ENCODE peak calls at places on chromosomes 7 and 10, in nine cellular contexts. One of them, this sample, is unnamed.

GRCh38 chr7:118053353-118053752 is 130.6 kb upstream of the LSM8 start:
- DNase-seq in HCT116: no peak
- DNase-seq in K562: no peak
- DNase-seq in GM12878: no peak
- DNase-seq in H1: no peak
- DNase-seq in endothelial cell of umbilical vein: no peak
- DNase-seq in SK-N-SH: no peak
- DNase-seq in A549: no peak
- DNase-seq in HepG2: no peak
- DNase-seq in this sample: no peak

GRCh38 chr7:116952640-116953371 is 495 bp upstream of the ST7 start:
- DNase-seq in SK-N-SH: peak; percentile 54
- DNase-seq in GM12878: no peak
- DNase-seq in A549: peak; percentile 21
- DNase-seq in K562: peak; percentile 35
- DNase-seq in H1: peak; percentile 67
- DNase-seq in HCT116: peak; percentile 28
- DNase-seq in HepG2: peak; percentile 62
- DNase-seq in endothelial cell of umbilical vein: peak; percentile 71
- DNase-seq in this sample: peak; percentile 74

GRCh38 chr10:88089498-88089897 is 226.1 kb downstream of the PTEN start:
- DNase-seq in SK-N-SH: no peak
- DNase-seq in H1: no peak
- DNase-seq in GM12878: no peak
- DNase-seq in A549: no peak
- DNase-seq in endothelial cell of umbilical vein: no peak
- DNase-seq in K562: no peak
- DNase-seq in HCT116: no peak
- DNase-seq in HepG2: no peak
- DNase-seq in this sample: no peak

GRCh38 chr10:129942936-129943724 is 20.9 kb downstream of the EBF3 start:
- DNase-seq in SK-N-SH: no peak
- DNase-seq in endothelial cell of umbilical vein: no peak
- DNase-seq in H1: no peak
- DNase-seq in K562: no peak
- DNase-seq in GM12878: no peak
- DNase-seq in HepG2: no peak
- DNase-seq in HCT116: no peak
- DNase-seq in A549: no peak
- DNase-seq in this sample: no peak

GRCh38 chr10:126670886-126671285 is 393 bp upstream of the C10orf90 start:
- DNase-seq in H1: no peak
- DNase-seq in K562: no peak
- DNase-seq in HepG2: no peak
- DNase-seq in A549: no peak
- DNase-seq in SK-N-SH: no peak
- DNase-seq in GM12878: no peak
- DNase-seq in endothelial cell of umbilical vein: no peak
- DNase-seq in HCT116: no peak
- DNase-seq in this sample: no peak

GRCh38 chr10:3412646-3413045 is 240.1 kb upstream of the PITRM1 start:
- DNase-seq in HCT116: no peak
- DNase-seq in HepG2: no peak
- DNase-seq in GM12878: no peak
- DNase-seq in H1: no peak
- DNase-seq in A549: no peak
- DNase-seq in K562: no peak
- DNase-seq in endothelial cell of umbilical vein: no peak
- DNase-seq in SK-N-SH: no peak
- DNase-seq in this sample: no peak

GRCh38 chr7:144817001-144817400 is 18.9 kb downstream of the TPK1 start:
- DNase-seq in HCT116: no peak
- DNase-seq in HepG2: no peak
- DNase-seq in K562: no peak
- DNase-seq in SK-N-SH: no peak
- DNase-seq in GM12878: no peak
- DNase-seq in endothelial cell of umbilical vein: no peak
- DNase-seq in A549: no peak
- DNase-seq in H1: no peak
- DNase-seq in this sample: no peak

GRCh38 chr10:95242581-95243317 is 48.1 kb downstream of the PDLIM1 start:
- DNase-seq in HepG2: peak; percentile 45
- DNase-seq in K562: no peak
- DNase-seq in endothelial cell of umbilical vein: peak; percentile 41
- DNase-seq in SK-N-SH: peak; percentile 62
- DNase-seq in HCT116: no peak
- DNase-seq in H1: peak; percentile 57
- DNase-seq in A549: peak; percentile 72
- DNase-seq in GM12878: no peak
- DNase-seq in this sample: peak; percentile 51

GRCh38 chr7:78055579-78055978 is 257.0 kb downstream of the PHTF2 start:
- DNase-seq in GM12878: no peak
- DNase-seq in H1: no peak
- DNase-seq in endothelial cell of umbilical vein: no peak
- DNase-seq in SK-N-SH: no peak
- DNase-seq in HepG2: no peak
- DNase-seq in A549: no peak
- DNase-seq in K562: no peak
- DNase-seq in HCT116: no peak
- DNase-seq in this sample: no peak

GRCh38 chr7:42735081-42735480 is 176.8 kb downstream of the C7orf25 start:
- DNase-seq in HepG2: no peak
- DNase-seq in endothelial cell of umbilical vein: no peak
- DNase-seq in K562: no peak
- DNase-seq in H1: no peak
- DNase-seq in GM12878: no peak
- DNase-seq in SK-N-SH: no peak
- DNase-seq in HCT116: no peak
- DNase-seq in A549: no peak
- DNase-seq in this sample: no peak

GRCh38 chr7:92623544-92623943 is 33.4 kb upstream of the FAM133B start:
- DNase-seq in endothelial cell of umbilical vein: no peak
- DNase-seq in HepG2: no peak
- DNase-seq in A549: no peak
- DNase-seq in H1: no peak
- DNase-seq in K562: no peak
- DNase-seq in SK-N-SH: no peak
- DNase-seq in HCT116: no peak
- DNase-seq in GM12878: no peak
- DNase-seq in this sample: no peak

GRCh38 chr10:17214991-17215781 is 12.9 kb upstream of the VIM start:
- DNase-seq in HCT116: peak; percentile 83
- DNase-seq in K562: no peak
- DNase-seq in H1: no peak
- DNase-seq in A549: no peak
- DNase-seq in SK-N-SH: no peak
- DNase-seq in GM12878: no peak
- DNase-seq in endothelial cell of umbilical vein: peak; percentile 60
- DNase-seq in HepG2: no peak
- DNase-seq in this sample: peak; percentile 52

GRCh38 chr7:18395868-18396267 is 99.7 kb upstream of the HDAC9 start:
- DNase-seq in HCT116: no peak
- DNase-seq in endothelial cell of umbilical vein: no peak
- DNase-seq in HepG2: no peak
- DNase-seq in H1: no peak
- DNase-seq in SK-N-SH: no peak
- DNase-seq in K562: no peak
- DNase-seq in GM12878: no peak
- DNase-seq in A549: no peak
- DNase-seq in this sample: no peak

GRCh38 chr7:124603066-124603465 is 162.5 kb downstream of the GPR37 start:
- DNase-seq in A549: no peak
- DNase-seq in K562: no peak
- DNase-seq in H1: no peak
- DNase-seq in GM12878: no peak
- DNase-seq in SK-N-SH: no peak
- DNase-seq in HCT116: no peak
- DNase-seq in endothelial cell of umbilical vein: no peak
- DNase-seq in HepG2: no peak
- DNase-seq in this sample: no peak

GRCh38 chr10:79127151-79127961 is 58.6 kb downstream of the ZMIZ1 start:
- DNase-seq in HCT116: peak; percentile 56
- DNase-seq in GM12878: no peak
- DNase-seq in endothelial cell of umbilical vein: peak; percentile 67
- DNase-seq in K562: peak; percentile 73
- DNase-seq in HepG2: peak; percentile 92
- DNase-seq in A549: peak; percentile 98
- DNase-seq in SK-N-SH: no peak
- DNase-seq in H1: no peak
- DNase-seq in this sample: peak; percentile 96

GRCh38 chr10:129642427-129642826 is 175.4 kb downstream of the MGMT start:
- DNase-seq in HCT116: peak; percentile 10
- DNase-seq in SK-N-SH: no peak
- DNase-seq in A549: no peak
- DNase-seq in H1: no peak
- DNase-seq in GM12878: no peak
- DNase-seq in HepG2: peak; percentile 91
- DNase-seq in K562: no peak
- DNase-seq in endothelial cell of umbilical vein: no peak
- DNase-seq in this sample: peak; percentile 81

DNA sequence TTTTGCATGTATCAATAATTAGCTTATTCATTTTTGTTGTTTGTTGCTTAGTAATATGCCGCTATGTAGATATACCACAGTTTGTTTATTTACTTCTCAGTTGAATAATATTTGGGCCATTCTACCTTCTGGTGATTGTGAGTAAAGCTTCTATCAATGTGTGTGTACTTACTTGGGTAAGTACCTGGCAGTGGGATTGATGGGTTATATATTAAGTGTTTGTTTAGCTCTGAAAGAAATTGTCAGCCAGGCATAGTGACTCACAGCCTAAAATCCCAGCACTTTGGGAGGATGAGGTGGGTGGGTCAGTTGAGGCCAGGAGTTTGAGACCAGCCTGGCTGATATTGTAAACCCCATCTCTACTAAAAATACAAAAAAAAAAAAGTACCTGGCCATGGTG is 975.7 kb upstream of the MBL2 start:
- DNase-seq in H1: no peak
- DNase-seq in HCT116: no peak
- DNase-seq in GM12878: no peak
- DNase-seq in K562: no peak
- DNase-seq in endothelial cell of umbilical vein: no peak
- DNase-seq in HepG2: no peak
- DNase-seq in A549: no peak
- DNase-seq in SK-N-SH: no peak
- DNase-seq in this sample: no peak
- TF ChIP-seq MAX in H1: no peak
- TF ChIP-seq MAX in HCT116: no peak
- TF ChIP-seq MAX in GM12878: no peak
- TF ChIP-seq MAX in K562: no peak
- TF ChIP-seq MAX in endothelial cell of umbilical vein: no peak
- TF ChIP-seq MAX in HepG2: no peak
- TF ChIP-seq MAX in A549: no peak
- TF ChIP-seq MAX in SK-N-SH: no peak
- TF ChIP-seq MAX in this sample: no peak

DNA sequence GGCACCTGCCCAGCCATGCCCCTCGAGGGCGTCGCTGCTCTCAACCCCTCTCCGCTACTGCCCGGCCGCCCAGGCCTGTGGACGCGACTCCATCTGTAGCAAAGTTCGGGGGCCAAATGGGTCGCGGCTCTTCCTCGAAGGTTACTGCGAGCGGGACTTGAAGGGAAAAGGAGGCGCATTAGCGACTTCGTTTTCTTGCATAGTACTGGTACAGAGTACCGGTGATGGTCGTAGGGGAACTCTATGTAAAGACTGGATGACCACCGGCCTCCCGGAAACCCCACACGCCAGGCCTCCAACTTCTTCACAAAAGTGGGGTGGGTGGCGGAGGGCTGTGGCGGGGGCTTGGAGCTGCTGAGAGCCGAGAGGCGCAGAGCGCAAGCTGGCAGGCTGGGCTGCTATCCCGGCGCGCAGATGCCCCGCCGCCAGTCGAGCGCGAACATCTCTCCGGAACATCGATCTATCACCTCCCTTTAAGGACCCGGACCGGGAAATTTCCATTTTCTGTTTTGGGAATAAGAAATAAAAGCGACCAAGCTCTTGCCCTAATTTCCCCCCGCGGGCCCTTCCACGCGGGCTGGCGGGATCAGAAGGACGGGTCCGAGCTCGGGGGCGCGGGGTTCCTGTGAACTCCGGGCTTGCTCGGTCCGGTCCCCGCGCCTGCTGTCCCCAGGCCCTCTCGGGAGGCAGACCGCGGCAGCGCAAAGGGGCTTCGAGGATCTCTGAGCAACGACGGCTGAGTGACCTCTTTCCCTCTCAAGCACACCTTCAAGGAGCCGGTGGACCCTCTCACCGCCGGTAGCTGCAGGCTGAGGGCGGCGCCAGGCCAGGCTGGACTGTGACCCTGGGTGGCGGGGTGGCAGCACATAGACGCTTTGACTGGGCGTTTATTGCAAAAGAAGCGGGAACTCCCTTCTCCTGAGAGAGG is 12.2 kb upstream of the FEZF1 start:
- DNase-seq in HCT116: no peak
- DNase-seq in K562: no peak
- DNase-seq in endothelial cell of umbilical vein: no peak
- DNase-seq in H1: peak; percentile 81
- DNase-seq in HepG2: peak; percentile 29
- DNase-seq in GM12878: no peak
- DNase-seq in A549: no peak
- DNase-seq in SK-N-SH: no peak
- DNase-seq in this sample: no peak
- H3K4me3 ChIP-seq in HCT116: no peak overlapping the region
- H3K4me3 ChIP-seq in K562: no peak overlapping the region
- H3K4me3 ChIP-seq in endothelial cell of umbilical vein: no peak overlapping the region
- H3K4me3 ChIP-seq in H1: peak overlapping the region; percentile 62
- H3K4me3 ChIP-seq in HepG2: peak overlapping the region; percentile 38
- H3K4me3 ChIP-seq in GM12878: no peak overlapping the region
- H3K4me3 ChIP-seq in A549: no peak overlapping the region
- H3K4me3 ChIP-seq in SK-N-SH: no peak overlapping the region
- H3K4me3 ChIP-seq in this sample: no peak overlapping the region

DNA sequence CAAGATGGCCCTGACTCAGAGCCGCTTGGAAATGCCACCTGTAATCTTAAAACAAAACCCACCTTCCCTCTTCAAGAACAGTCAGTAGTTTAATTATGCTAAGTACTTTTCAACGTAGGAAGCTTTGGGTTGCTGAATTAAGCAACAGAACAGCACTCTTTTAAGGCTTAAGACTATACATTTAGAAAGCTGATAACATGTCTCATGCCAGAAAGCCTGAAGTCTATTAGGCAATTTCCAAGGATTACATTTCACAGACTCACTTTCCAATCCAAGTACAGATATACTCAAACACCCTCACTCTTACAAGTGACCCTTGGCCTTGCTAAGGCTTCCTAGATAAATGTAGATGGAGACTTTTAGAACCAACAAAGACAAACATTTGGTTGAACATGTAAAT is 282.9 kb upstream of the NRP1 start:
- DNase-seq in H1: no peak
- DNase-seq in endothelial cell of umbilical vein: no peak
- DNase-seq in GM12878: no peak
- DNase-seq in SK-N-SH: no peak
- DNase-seq in HepG2: no peak
- DNase-seq in K562: no peak
- DNase-seq in A549: no peak
- DNase-seq in HCT116: no peak
- DNase-seq in this sample: no peak
- TF ChIP-seq MAX in H1: no peak
- TF ChIP-seq MAX in endothelial cell of umbilical vein: no peak
- TF ChIP-seq MAX in GM12878: no peak
- TF ChIP-seq MAX in SK-N-SH: no peak
- TF ChIP-seq MAX in HepG2: no peak
- TF ChIP-seq MAX in K562: no peak
- TF ChIP-seq MAX in A549: no peak
- TF ChIP-seq MAX in HCT116: no peak
- TF ChIP-seq MAX in this sample: no peak

GRCh38 chr10:131179386-131179785 is 132.1 kb downstream of the TCERG1L start:
- DNase-seq in H1: peak; percentile 34
- DNase-seq in K562: no peak
- DNase-seq in A549: no peak
- DNase-seq in HepG2: no peak
- DNase-seq in SK-N-SH: no peak
- DNase-seq in endothelial cell of umbilical vein: no peak
- DNase-seq in GM12878: no peak
- DNase-seq in HCT116: no peak
- DNase-seq in this sample: no peak
- H3K4me3 ChIP-seq in H1: no peak overlapping the region
- H3K4me3 ChIP-seq in K562: no peak overlapping the region
- H3K4me3 ChIP-seq in A549: no peak overlapping the region
- H3K4me3 ChIP-seq in HepG2: no peak overlapping the region
- H3K4me3 ChIP-seq in SK-N-SH: no peak overlapping the region
- H3K4me3 ChIP-seq in endothelial cell of umbilical vein: no peak overlapping the region
- H3K4me3 ChIP-seq in GM12878: no peak overlapping the region
- H3K4me3 ChIP-seq in HCT116: no peak overlapping the region
- H3K4me3 ChIP-seq in this sample: no peak overlapping the region